ENCODE peak calls at places on chromosomes 3 and 15, in ten cellular contexts. Q is fibroblast of mammary gland, R is foreskin fibroblast, E is B cell, H is lower lobe of right lung, U is H9, B is lower leg skin, S is PC-3, F is mucosa of descending colon, O is kidney epithelial cell. Y is an unnamed sample.

GRCh38 chr15:95174880-95175279 is 943.5 kb downstream of the MCTP2 start:
- DNase-seq in Q (peak; percentile 85), R (peak; percentile 84), E (no peak), H (no peak), U (no peak), B (no peak), S (peak; percentile 43), F (no peak), O (peak; percentile 18), Y (no peak)

GRCh38 chr3:160540546-160540945 is 24.8 kb downstream of the KPNA4 start:
- DNase-seq in Q (peak; percentile 30), R (peak; percentile 34), E (no peak), H (no peak), U (no peak), B (no peak), S (no peak), F (no peak), O (no peak), Y (no peak)

GRCh38 chr3:100402150-100402706 is 889 bp downstream of the LNP1 start:
- DNase-seq in Q (peak; percentile 53), R (peak; percentile 57), E (no peak), H (no peak), U (no peak), B (no peak), S (peak; percentile 69), F (no peak), O (no peak), Y (no peak)

GRCh38 chr3:8282541-8283165 is 219.0 kb upstream of the LMCD1 start:
- DNase-seq in Q (peak; percentile 27), R (no peak), E (no peak), H (no peak), U (no peak), B (no peak), S (peak; percentile 72), F (no peak), O (no peak), Y (no peak)

GRCh38 chr15:31256385-31257265 is 70.0 kb upstream of the KLF13 start:
- DNase-seq in Q (no peak), R (no peak), E (no peak), H (no peak), U (no peak), B (no peak), S (no peak), F (peak; percentile 56), O (no peak), Y (no peak)

GRCh38 chr3:65439641-65440040 is 599.1 kb downstream of the MAGI1 start:
- DNase-seq in Q (peak; percentile 61), R (peak; percentile 83), E (no peak), H (peak; percentile 45), U (peak; percentile 79), B (no peak), S (peak; percentile 43), F (peak; percentile 50), O (peak; percentile 18), Y (no peak)

GRCh38 chr3:149572796-149573414 is 84.9 kb downstream of the WWTR1 start:
- DNase-seq in Q (peak; percentile 93), R (peak; percentile 90), E (no peak), H (no peak), U (no peak), B (no peak), S (peak; percentile 77), F (no peak), O (no peak), Y (no peak)

GRCh38 chr3:129046037-129046731 is 14.4 kb upstream of the GP9 start:
- DNase-seq in Q (no peak), R (no peak), E (no peak), H (no peak), U (peak; percentile 79), B (no peak), S (no peak), F (peak; percentile 34), O (no peak), Y (no peak)

GRCh38 chr3:68055238-68055637 is 400.8 kb upstream of the SUCLG2 start:
- DNase-seq in Q (no peak), R (no peak), E (no peak), H (no peak), U (no peak), B (no peak), S (no peak), F (no peak), O (no peak), Y (no peak)

GRCh38 chr15:49865925-49866757 is 245.3 kb downstream of the DTWD1 start:
- DNase-seq in Q (peak; percentile 80), R (peak; percentile 51), E (no peak), H (no peak), U (no peak), B (no peak), S (peak; percentile 89), F (no peak), O (no peak), Y (no peak)

GRCh38 chr3:141680620-141681389 is 57.3 kb upstream of the RNF7 start:
- DNase-seq in Q (peak; percentile 62), R (peak; percentile 42), E (no peak), H (no peak), U (peak; percentile 47), B (peak; percentile 67), S (peak; percentile 59), F (no peak), O (peak; percentile 42), Y (no peak)

GRCh38 chr3:177604181-177604580 is 406.9 kb upstream of the TBL1XR1 start:
- DNase-seq in Q (no peak), R (no peak), E (no peak), H (no peak), U (no peak), B (no peak), S (no peak), F (no peak), O (no peak), Y (no peak)

GRCh38 chr3:192825657-192826200 is 91.9 kb downstream of the MB21D2 start:
- DNase-seq in Q (peak; percentile 70), R (peak; percentile 58), E (no peak), H (peak; percentile 61), U (no peak), B (no peak), S (no peak), F (no peak), O (no peak), Y (no peak)

GRCh38 chr15:58260911-58261267 is 122.7 kb downstream of the AQP9 start:
- DNase-seq in Q (peak; percentile 58), R (peak; percentile 63), E (no peak), H (no peak), U (no peak), B (peak; percentile 88), S (peak; percentile 6), F (no peak), O (no peak), Y (no peak)

GRCh38 chr15:69462030-69462492 is 9.4 kb downstream of the RPLP1 start:
- DNase-seq in Q (no peak), R (no peak), E (peak; percentile 22), H (peak; percentile 76), U (no peak), B (peak; percentile 89), S (no peak), F (peak; percentile 74), O (no peak), Y (no peak)

GRCh38 chr3:27423463-27423862 is 54.3 kb upstream of the NEK10 start:
- DNase-seq in Q (peak; percentile 89), R (peak; percentile 74), E (no peak), H (no peak), U (no peak), B (no peak), S (peak; percentile 67), F (no peak), O (peak; percentile 5), Y (no peak)

GRCh38 chr3:77420316-77420715 is 380.4 kb downstream of the ROBO2 start:
- DNase-seq in Q (no peak), R (peak; percentile 25), E (no peak), H (no peak), U (no peak), B (no peak), S (no peak), F (no peak), O (no peak), Y (no peak)

GRCh38 chr3:173916799-173917198 is 519.3 kb downstream of the NLGN1 start:
- DNase-seq in Q (no peak), R (no peak), E (no peak), H (no peak), U (no peak), B (no peak), S (no peak), F (no peak), O (no peak), Y (no peak)

GRCh38 chr3:173920386-173920785 is 522.8 kb downstream of the NLGN1 start:
- DNase-seq in Q (peak; percentile 3), R (peak; percentile 23), E (no peak), H (no peak), U (no peak), B (no peak), S (peak; percentile 32), F (no peak), O (peak; percentile 41), Y (no peak)

DNA sequence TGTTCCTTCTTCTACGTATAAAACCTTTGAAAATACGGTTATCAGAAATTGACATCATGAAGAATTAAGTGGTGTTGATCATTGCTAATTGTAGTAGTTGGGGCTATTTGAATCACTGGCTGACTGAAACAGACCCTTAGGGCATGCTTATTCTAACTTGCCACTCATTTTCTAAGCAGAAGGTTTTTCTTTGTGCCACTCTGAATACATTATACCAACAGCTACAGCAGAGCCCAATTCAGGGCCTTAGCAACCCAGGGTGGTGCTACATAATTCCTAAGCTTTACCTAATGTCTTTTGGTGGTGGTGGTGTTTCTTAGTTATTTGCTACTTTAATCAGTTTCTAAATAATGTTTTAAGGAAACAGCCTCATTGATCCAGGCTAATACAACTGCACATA is 524.2 kb downstream of the NLGN1 start:
- DNase-seq in Q (no peak), R (no peak), E (no peak), H (no peak), U (no peak), B (no peak), S (no peak), F (no peak), O (no peak), Y (no peak)
- TF ChIP-seq CTCF in Q (no peak), R (no peak), E (no peak), H (no peak), U (no peak), B (no peak), S (no peak), F (no peak), O (no peak), Y (no peak)

GRCh38 chr3:9649791-9650521 is 651 bp downstream of the MTMR14 start:
- DNase-seq in Q (no peak), R (peak; percentile 2), E (peak; percentile 70), H (no peak), U (no peak), B (no peak), S (no peak), F (no peak), O (no peak), Y (no peak)
- TF ChIP-seq CTCF in Q (no peak), R (no peak), E (no peak), H (no peak), U (no peak), B (no peak), S (no peak), F (no peak), O (no peak), Y (no peak)

GRCh38 chr3:146222204-146223046 is 28.5 kb downstream of the PLSCR4 start:
- DNase-seq in Q (peak; percentile 51), R (peak; percentile 27), E (no peak), H (no peak), U (peak; percentile 72), B (no peak), S (peak; percentile 73), F (peak; percentile 65), O (no peak), Y (no peak)
- TF ChIP-seq CTCF in Q (no peak), R (no peak), E (no peak), H (no peak), U (peak; percentile 56), B (no peak), S (peak; percentile 57), F (no peak), O (no peak), Y (no peak)

GRCh38 chr3:134300520-134300919 is 49.9 kb upstream of the RYK start:
- DNase-seq in Q (no peak), R (peak; percentile 9), E (no peak), H (no peak), U (no peak), B (no peak), S (no peak), F (no peak), O (no peak), Y (no peak)
- TF ChIP-seq CTCF in Q (peak; percentile 3), R (peak; percentile 8), E (no peak), H (no peak), U (peak; percentile 38), B (no peak), S (peak; percentile 17), F (no peak), O (peak; percentile 14), Y (no peak)